ENCODE peak calls at places on chromosomes 13 and 19, in ten cellular contexts. T is tibial nerve, G is tibial artery, N is A549, B is colonic mucosa, V is stomach, M is H1, I is PC-9, O is H9, R is Peyer's patch. U is an unnamed sample. For H3K9me3, the result is how much of the 10 kb centered on the place peaks cover.

GRCh38 chr13:75993823-75994222 is 357.7 kb downstream of the LMO7 start:
- DNase-seq in T (no peak), N (peak), R (no peak), O (no peak), I (no peak), M (no peak), G (no peak), B (no peak), V (no peak), U (no peak)

GRCh38 chr13:25732146-25732865 is 319.5 kb downstream of the SHISA2 start:
- DNase-seq in V (no peak), T (no peak), R (no peak), O (no peak), B (no peak), N (no peak), M (no peak), I (no peak), G (no peak), U (no peak)

GRCh38 chr19:38037151-38037611 is 130.2 kb downstream of the SIPA1L3 start:
- DNase-seq in V (no peak), T (no peak), B (no peak), M (no peak), R (no peak), G (no peak), O (no peak), I (no peak), N (no peak), U (no peak)

GRCh38 chr13:71659427-71659826 is 207.6 kb downstream of the DACH1 start:
- DNase-seq in I (no peak), V (no peak), B (no peak), N (no peak), G (no peak), R (no peak), T (no peak), M (no peak), O (no peak), U (no peak)

GRCh38 chr13:74187564-74187963 is 53.4 kb upstream of the KLF12 start:
- DNase-seq in G (no peak), M (no peak), T (no peak), I (no peak), R (no peak), B (no peak), V (no peak), O (no peak), N (peak), U (no peak)

GRCh38 chr13:95607363-95607762 is 37.1 kb downstream of the DZIP1 start:
- DNase-seq in T (no peak), R (no peak), I (peak), N (peak), O (no peak), B (no peak), V (no peak), G (no peak), M (no peak), U (no peak)

GRCh38 chr13:41675306-41675705 is 218.0 kb downstream of the RGCC start:
- DNase-seq in R (no peak), N (no peak), B (no peak), T (no peak), M (no peak), G (no peak), V (no peak), I (no peak), O (no peak), U (no peak)

GRCh38 chr19:4713384-4713951 is 10.2 kb downstream of the DPP9 start:
- DNase-seq in T (peak), V (peak), I (peak), G (peak), N (peak), O (no peak), R (peak), B (peak), M (no peak), U (no peak)

GRCh38 chr13:81872581-81872980 is 1531.7 kb upstream of the SPRY2 start:
- DNase-seq in N (peak), M (no peak), I (no peak), R (no peak), B (no peak), T (no peak), O (peak), G (no peak), V (no peak), U (no peak)

GRCh38 chr19:29576761-29577661 is 29.1 kb upstream of the POP4 start:
- DNase-seq in M (peak), R (no peak), T (no peak), I (no peak), G (no peak), O (peak), V (no peak), B (no peak), N (no peak), U (no peak)

GRCh38 chr19:10643968-10644290 is 10.2 kb upstream of the ILF3 start:
- DNase-seq in V (no peak), B (no peak), G (no peak), O (no peak), I (no peak), M (no peak), R (no peak), T (no peak), N (no peak), U (no peak)

GRCh38 chr19:42254850-42255765 is at the start of gene ERF:
- DNase-seq in V (peak), R (peak), N (peak), O (peak), I (peak), G (peak), M (peak), B (peak), T (peak), U (peak)

GRCh38 chr13:108086678-108087077 is 128.7 kb downstream of the LIG4 start:
- DNase-seq in O (peak), B (no peak), M (no peak), V (no peak), R (no peak), I (no peak), N (peak), T (no peak), G (no peak), U (no peak)

GRCh38 chr19:4172861-4173473 is 9.4 kb downstream of the SIRT6 start:
- DNase-seq in I (no peak), O (peak), T (no peak), M (peak), V (peak), B (peak), G (no peak), R (peak), N (no peak), U (peak)

GRCh38 chr13:105334211-105334610 is 1201.3 kb downstream of the EFNB2 start:
- DNase-seq in V (no peak), R (no peak), B (no peak), N (no peak), T (no peak), I (no peak), M (no peak), G (no peak), O (no peak), U (no peak)

GRCh38 chr13:98997738-98998641 is 20.1 kb upstream of the DOCK9 start:
- DNase-seq in G (no peak), R (peak), I (peak), V (no peak), M (peak), O (no peak), T (no peak), B (no peak), N (peak), U (no peak)

GRCh38 chr19:35753634-35754364 is 3.0 kb downstream of the HSPB6 start:
- DNase-seq in G (no peak), B (no peak), M (no peak), O (no peak), V (no peak), N (no peak), I (no peak), R (no peak), T (no peak), U (no peak)

DNA sequence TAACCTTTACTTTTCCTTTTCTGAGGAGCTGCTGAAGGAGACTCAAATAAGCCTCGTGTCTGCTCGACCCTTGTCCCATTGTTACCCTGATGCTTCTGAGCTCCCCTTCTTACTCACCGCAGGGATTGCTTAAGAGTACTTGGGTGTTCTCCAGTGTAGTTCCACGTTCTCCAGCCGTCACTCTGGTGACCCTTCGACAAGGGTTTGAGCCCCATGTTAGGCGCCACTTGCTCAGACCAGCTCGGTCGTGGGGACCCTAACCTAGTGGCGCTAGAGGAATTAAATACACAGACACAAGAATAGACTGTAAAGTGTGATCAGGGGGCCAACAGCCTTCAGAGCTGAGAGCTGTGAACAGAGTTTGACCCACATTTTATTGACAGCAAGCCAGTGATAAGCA is 10.3 kb downstream of the ZNF480 start:
- DNase-seq in B (no peak), O (peak), T (no peak), G (no peak), M (peak), I (no peak), R (no peak), N (peak), V (no peak), U (no peak)
- H3K9me3 ChIP-seq in B (under half), O (half or more), T (under half), G (under half), M (half or more), I (under half), R (under half), N (half or more), V (half or more), U (under half)

DNA sequence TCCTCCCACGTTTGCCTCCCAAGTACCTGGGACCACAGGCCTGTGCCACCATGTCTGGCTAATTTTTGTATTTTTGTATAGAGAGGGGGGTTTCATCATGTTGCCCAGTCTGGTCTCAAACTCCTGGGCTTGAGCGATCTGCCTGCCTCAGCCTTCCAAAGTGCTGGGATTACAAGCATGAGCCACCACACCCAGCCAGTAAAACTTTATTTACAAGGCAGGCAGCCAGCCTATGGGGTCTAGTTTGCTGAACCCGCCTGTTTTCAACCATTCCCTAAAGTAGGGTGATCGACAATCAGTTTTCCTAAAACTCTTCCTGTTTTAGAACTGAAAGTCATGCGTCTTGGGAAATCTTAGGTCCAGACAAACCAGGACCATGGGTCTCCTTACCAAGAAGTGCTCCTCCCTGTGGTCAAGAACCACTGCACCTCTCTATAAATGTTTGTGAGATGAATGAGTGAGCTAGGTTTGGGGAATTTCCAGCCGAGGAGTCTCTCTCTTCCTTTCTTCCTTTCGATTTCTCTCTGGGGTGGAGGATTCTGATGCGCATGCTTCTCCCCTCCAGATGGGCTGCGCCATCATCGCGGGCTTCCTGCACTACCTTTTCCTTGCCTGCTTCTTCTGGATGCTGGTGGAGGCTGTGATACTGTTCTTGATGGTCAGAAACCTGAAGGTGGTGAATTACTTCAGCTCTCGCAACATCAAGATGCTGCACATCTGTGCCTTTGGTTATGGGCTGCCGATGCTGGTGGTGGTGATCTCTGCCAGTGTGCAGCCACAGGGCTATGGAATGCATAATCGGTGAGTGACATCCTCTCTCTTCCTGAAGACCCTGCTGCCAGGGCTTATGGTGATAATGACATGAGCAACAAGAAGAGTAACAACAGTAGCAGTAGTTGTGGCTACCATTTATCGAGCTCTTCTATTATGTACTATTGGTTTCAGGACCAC is 38.7 kb downstream of the ADGRE1 start:
- DNase-seq in V (no peak), R (no peak), M (no peak), T (no peak), N (peak), G (no peak), B (no peak), O (no peak), I (no peak), U (no peak)
- H3K9me3 ChIP-seq in V (under half), R (under half), M (half or more), T (under half), N (under half), G (under half), B (under half), O (half or more), I (under half), U (under half)

GRCh38 chr19:11931051-11931450 is 6.1 kb downstream of the ZNF700 start:
- DNase-seq in N (no peak), I (no peak), M (no peak), R (no peak), T (no peak), V (no peak), G (no peak), B (no peak), O (no peak), U (no peak)
- H3K9me3 ChIP-seq in N (under half), I (under half), M (under half), R (under half), T (under half), V (under half), G (under half), B (under half), O (under half), U (under half)

GRCh38 chr19:49056101-49056901 is 1.2 kb downstream of the CGB7 start:
- DNase-seq in B (peak), T (peak), O (peak), V (peak), R (peak), N (peak), M (peak), I (peak), G (peak), U (peak)
- H3K9me3 ChIP-seq in B (under half), T (under half), O (under half), V (under half), R (under half), N (under half), M (under half), I (under half), G (under half), U (under half)

GRCh38 chr19:12380444-12380737 is 14.9 kb upstream of the ZNF442 start:
- DNase-seq in R (no peak), B (no peak), G (no peak), T (no peak), O (no peak), I (no peak), M (no peak), N (no peak), V (no peak), U (no peak)
- H3K9me3 ChIP-seq in R (under half), B (under half), G (under half), T (under half), O (under half), I (under half), M (under half), N (under half), V (half or more), U (under half)

GRCh38 chr13:28467886-28468519 is 26.9 kb downstream of the FLT1 start:
- DNase-seq in R (no peak), N (no peak), O (no peak), I (no peak), T (no peak), G (no peak), M (no peak), V (no peak), B (no peak), U (no peak)

GRCh38 chr13:28468520-28468915 is 26.4 kb downstream of the FLT1 start:
- DNase-seq in R (no peak), O (no peak), B (no peak), V (no peak), M (no peak), I (no peak), N (no peak), G (no peak), T (no peak), U (no peak)

GRCh38 chr13:28467034-28467433 is 27.9 kb downstream of the FLT1 start:
- DNase-seq in G (no peak), V (no peak), T (no peak), R (no peak), I (no peak), B (no peak), M (no peak), N (no peak), O (no peak), U (no peak)

GRCh38 chr13:28464861-28465260 is 30.1 kb downstream of the FLT1 start:
- DNase-seq in O (no peak), N (no peak), V (no peak), R (no peak), M (no peak), B (no peak), I (no peak), T (no peak), G (no peak), U (no peak)

GRCh38 chr13:28466151-28466550 is 28.8 kb downstream of the FLT1 start:
- DNase-seq in M (no peak), R (no peak), G (no peak), I (no peak), O (no peak), V (no peak), N (no peak), B (no peak), T (no peak), U (no peak)
- H3K9me3 ChIP-seq in M (under half), R (under half), G (under half), I (under half), O (under half), V (under half), N (under half), B (under half), T (under half), U (under half)

U was measured in T-helper 17 cell.